ENCODE peak calls at places on chromosomes 5 and 9, in five cellular contexts. F is PC-9, S is putamen, R is GM23248, B is left lung. Q is an unnamed sample.

GRCh38 chr9:36401179-36401740 is 1.2 kb upstream of the RNF38 start:
- DNase-seq in F (peak), R (peak), S (peak), B (no peak), Q (no peak)

GRCh38 chr5:151107738-151108520 is 27.1 kb upstream of the TNIP1 start:
- DNase-seq in S (no peak), R (peak), F (peak), B (no peak), Q (no peak)

GRCh38 chr9:133322701-133323100 is 13.3 kb downstream of the SURF6 start:
- DNase-seq in R (no peak), S (no peak), F (no peak), B (no peak), Q (no peak)

GRCh38 chr5:6714221-6715041 is 1.2 kb downstream of the TENT4A start:
- DNase-seq in R (peak), S (no peak), B (no peak), F (no peak), Q (no peak)

GRCh38 chr5:65050826-65051498 is 282.2 kb downstream of the CWC27 start:
- DNase-seq in R (peak), S (no peak), B (no peak), F (no peak), Q (no peak)

GRCh38 chr5:100905259-100905914 is 2.3 kb upstream of the ST8SIA4 start:
- DNase-seq in R (no peak), S (no peak), F (no peak), B (no peak), Q (no peak)

GRCh38 chr5:2136728-2137333 is 254.1 kb upstream of the IRX4 start:
- DNase-seq in B (no peak), S (no peak), R (no peak), F (no peak), Q (no peak)

GRCh38 chr9:21810881-21811280 is 8.4 kb downstream of the MTAP start:
- DNase-seq in S (peak), B (no peak), F (no peak), R (peak), Q (no peak)

GRCh38 chr5:149526855-149527590 is 24.2 kb downstream of the CSNK1A1 start:
- DNase-seq in F (no peak), B (no peak), R (peak), S (no peak), Q (no peak)

GRCh38 chr9:31013371-31013770 is 1371.1 kb upstream of the ACO1 start:
- DNase-seq in B (no peak), S (no peak), R (no peak), F (no peak), Q (peak)

GRCh38 chr5:133675376-133676154 is 63.2 kb upstream of the FSTL4 start:
- DNase-seq in S (no peak), F (no peak), B (no peak), R (no peak), Q (no peak)

GRCh38 chr9:17230646-17231045 is 95.8 kb downstream of the CNTLN start:
- DNase-seq in F (no peak), S (no peak), R (no peak), B (no peak), Q (no peak)

GRCh38 chr5:79507251-79508205 is 6.4 kb downstream of the HOMER1 start:
- DNase-seq in B (no peak), S (no peak), R (no peak), F (no peak), Q (no peak)

GRCh38 chr5:159178978-159179377 is 30.4 kb downstream of the RNF145 start:
- DNase-seq in F (peak), S (no peak), R (peak), B (no peak), Q (peak)

GRCh38 chr5:122112063-122112462 is 17.3 kb upstream of the ZNF474 start:
- DNase-seq in R (no peak), B (no peak), F (no peak), S (no peak), Q (no peak)

GRCh38 chr9:95188459-95188858 is 129.1 kb downstream of the FANCC start:
- DNase-seq in F (no peak), B (no peak), R (no peak), S (no peak), Q (no peak)

GRCh38 chr5:89755024-89755423 is 654.5 kb downstream of the CETN3 start:
- DNase-seq in S (no peak), B (no peak), F (no peak), R (no peak), Q (no peak)

GRCh38 chr5:41967401-41967800 is 42.3 kb downstream of the FBXO4 start:
- DNase-seq in S (no peak), R (no peak), F (peak), B (no peak), Q (no peak)

GRCh38 chr5:139495644-139496435 is 13.3 kb upstream of the STING1 start:
- DNase-seq in F (peak), B (no peak), S (no peak), R (peak), Q (peak)

GRCh38 chr9:74282526-74283253 is 214.4 kb upstream of the RORB start:
- DNase-seq in F (no peak), B (no peak), S (no peak), R (no peak), Q (no peak)

GRCh38 chr9:99231708-99232107 is 9.6 kb downstream of the SEC61B start:
- DNase-seq in R (peak), B (no peak), S (no peak), F (no peak), Q (peak)

GRCh38 chr5:1076406-1076805 is 35.5 kb downstream of the SLC12A7 start:
- DNase-seq in R (no peak), S (no peak), F (no peak), B (no peak), Q (no peak)

Q was measured in LHCN-M2.